ENCODE peak calls at places on chromosomes 7 and 10, in five cellular contexts. M, X, S, Y and P are unnamed samples.

GRCh38 chr10:15037691-15038090 is 6.1 kb upstream of the OLAH start:
- DNase-seq in M (no peak), X (no peak), S (no peak), Y (no peak), P (no peak)

GRCh38 chr10:126110434-126110833 is 214.1 kb downstream of the FANK1 start:
- DNase-seq in M (no peak), X (no peak), S (no peak), Y (no peak), P (no peak)

GRCh38 chr7:91181949-91182348 is 82.3 kb upstream of the FZD1 start:
- DNase-seq in M (no peak), X (no peak), S (no peak), Y (no peak), P (no peak)

GRCh38 chr10:100656479-100656878 is 88.9 kb upstream of the PAX2 start:
- DNase-seq in M (no peak), X (no peak), S (no peak), Y (peak), P (peak)

GRCh38 chr10:84211566-84211965 is 13.8 kb downstream of the LRIT2 start:
- DNase-seq in M (no peak), X (no peak), S (no peak), Y (no peak), P (no peak)

GRCh38 chr10:70560511-70560931 is 42.0 kb downstream of the PRF1 start:
- DNase-seq in M (no peak), X (no peak), S (no peak), Y (no peak), P (no peak)

GRCh38 chr7:64871761-64872160 is 31.3 kb upstream of the ZNF273 start:
- DNase-seq in M (no peak), X (no peak), S (no peak), Y (no peak), P (no peak)

GRCh38 chr7:80284848-80285247 is 150.2 kb downstream of the GNAI1 start:
- DNase-seq in M (no peak), X (no peak), S (no peak), Y (no peak), P (no peak)

GRCh38 chr7:131648491-131648890 is 92.1 kb upstream of the PODXL start:
- DNase-seq in M (no peak), X (no peak), S (no peak), Y (no peak), P (no peak)

GRCh38 chr10:61798711-61799110 is 102.8 kb upstream of the ARID5B start:
- DNase-seq in M (no peak), X (no peak), S (no peak), Y (no peak), P (no peak)

GRCh38 chr7:117505238-117505637 is 25.4 kb downstream of the CFTR start:
- DNase-seq in M (no peak), X (no peak), S (no peak), Y (no peak), P (no peak)

GRCh38 chr7:77674878-77675277 is 21.4 kb upstream of the RSBN1L start:
- DNase-seq in M (no peak), X (no peak), S (no peak), Y (no peak), P (no peak)

GRCh38 chr7:100430450-100431285 is 1.0 kb downstream of the MEPCE start:
- DNase-seq in M (no peak), X (no peak), S (no peak), Y (no peak), P (no peak)
- TF ChIP-seq SUZ12 in M (no peak), X (no peak), S (no peak), Y (no peak), P (no peak)

GRCh38 chr7:75905785-75906604 is 9.0 kb upstream of the POR start:
- DNase-seq in M (no peak), X (no peak), S (peak), Y (peak), P (no peak)
- TF ChIP-seq SUZ12 in M (no peak), X (no peak), S (no peak), Y (no peak), P (no peak)

GRCh38 chr7:121714559-121715303 is 158.2 kb upstream of the PTPRZ1 start:
- DNase-seq in M (no peak), X (no peak), S (peak), Y (no peak), P (no peak)
- TF ChIP-seq SUZ12 in M (no peak), X (no peak), S (no peak), Y (no peak), P (no peak)

GRCh38 chr10:93288679-93289634 is 193.2 kb downstream of the MYOF start:
- DNase-seq in M (peak), X (no peak), S (peak), Y (peak), P (peak)
- TF ChIP-seq SUZ12 in M (no peak), X (no peak), S (no peak), Y (no peak), P (no peak)

DNA sequence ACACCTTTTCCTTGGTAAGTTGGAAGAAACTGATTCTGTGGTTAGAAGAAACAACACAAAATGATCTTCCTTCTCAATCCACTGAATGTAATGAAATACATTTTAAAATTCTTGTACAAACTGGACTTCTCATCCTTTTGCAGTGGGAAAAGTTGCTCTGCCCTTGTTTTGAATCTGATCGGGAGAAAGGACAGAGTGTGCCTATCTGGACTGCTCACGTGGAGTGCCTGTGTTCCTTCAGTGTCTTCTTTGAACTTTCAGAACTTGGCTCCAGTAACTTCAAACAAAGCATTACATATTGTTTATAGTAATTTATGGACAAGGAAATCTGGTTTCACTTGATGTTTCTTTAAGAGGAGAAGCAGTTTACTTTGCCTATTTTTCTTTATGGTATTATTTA is 17.1 kb downstream of the SLC26A3 start:
- DNase-seq in M (no peak), X (no peak), S (no peak), Y (no peak), P (no peak)
- TF ChIP-seq SUZ12 in M (no peak), X (no peak), S (no peak), Y (no peak), P (no peak)

DNA sequence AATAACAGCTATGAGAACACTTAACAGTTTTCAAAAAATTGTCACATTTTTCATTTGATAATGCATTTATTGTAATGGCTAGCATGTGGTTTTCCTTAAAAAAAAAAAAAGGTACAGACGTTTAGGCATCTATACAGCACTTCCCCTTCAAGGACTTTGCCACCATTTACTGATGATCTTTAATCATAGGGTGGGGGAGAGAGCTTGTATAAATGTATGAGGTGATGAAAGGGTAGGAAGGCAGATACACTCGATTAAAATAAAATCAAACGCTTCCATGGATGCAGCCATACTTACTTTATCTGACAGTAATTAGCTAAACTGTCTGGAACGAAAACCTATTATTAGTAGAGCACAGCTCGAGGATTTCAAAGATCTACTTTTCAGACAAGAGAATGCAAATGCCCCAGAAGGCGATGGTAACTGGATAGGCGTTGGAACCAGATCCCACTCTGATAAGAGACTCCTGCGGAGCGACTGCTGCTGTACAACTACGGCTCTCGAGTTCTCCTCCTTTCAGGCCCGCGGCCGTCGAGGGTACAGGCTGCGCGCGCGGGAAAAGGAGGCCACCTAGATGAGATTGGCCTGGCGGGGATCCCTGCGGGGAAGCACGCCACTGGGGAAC is 3.1 kb upstream of the NKX2-3 start:
- DNase-seq in M (no peak), X (no peak), S (no peak), Y (no peak), P (no peak)
- TF ChIP-seq SUZ12 in M (no peak), X (no peak), S (no peak), Y (peak), P (no peak)

GRCh38 chr10:75407296-75407715 is 5.7 kb upstream of the ZNF503 start:
- DNase-seq in M (no peak), X (no peak), S (no peak), Y (peak), P (no peak)
- TF ChIP-seq SUZ12 in M (no peak), X (no peak), S (no peak), Y (no peak), P (no peak)

DNA sequence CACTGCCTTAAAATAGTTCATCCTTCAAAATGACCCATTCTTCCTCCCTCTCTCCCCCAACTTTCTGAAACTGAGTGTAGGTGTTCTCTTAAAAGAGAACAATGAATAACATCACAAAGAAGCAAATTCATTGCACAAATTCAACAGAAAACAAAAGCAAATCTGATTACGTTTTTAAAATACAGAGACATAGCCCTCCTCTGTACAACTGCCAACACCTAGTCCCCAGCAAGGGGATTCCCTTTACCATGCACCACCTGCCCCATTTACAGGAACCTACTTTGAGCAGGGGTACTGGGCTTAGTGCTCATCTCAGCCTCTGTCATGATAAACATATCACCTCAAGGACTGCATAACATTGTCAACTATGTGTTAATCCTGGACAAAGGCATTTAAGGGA is 302.8 kb upstream of the AOAH start:
- DNase-seq in M (no peak), X (no peak), S (no peak), Y (no peak), P (no peak)
- TF ChIP-seq SUZ12 in M (no peak), X (no peak), S (no peak), Y (no peak), P (no peak)